ENCODE peak calls at places on chromosome 1, in five cellular contexts. I is WTC11, V is body of pancreas, A is neural crest cell, B is progenitor cell of endocrine pancreas. T is an unnamed sample.

GRCh38 chr1:218485241-218485928 is 140.2 kb downstream of the TGFB2 start:
- DNase-seq in I (no peak), B (no peak), V (no peak), A (no peak), T (no peak)

GRCh38 chr1:76568839-76569238 is 298.4 kb upstream of the ST6GALNAC5 start:
- DNase-seq in I (no peak), A (no peak), V (no peak), B (no peak), T (no peak)

GRCh38 chr1:234779160-234779538 is 169.2 kb upstream of the IRF2BP2 start:
- DNase-seq in B (no peak), I (no peak), V (no peak), A (no peak), T (no peak)

GRCh38 chr1:107195476-107195875 is 54.6 kb downstream of the NTNG1 start:
- DNase-seq in V (no peak), I (peak; percentile 25), A (no peak), B (no peak), T (no peak)

GRCh38 chr1:58162952-58163550 is 383.5 kb downstream of the OMA1 start:
- DNase-seq in A (peak; percentile 66), V (peak; percentile 59), I (peak; percentile 70), B (peak; percentile 37), T (no peak)

GRCh38 chr1:107153033-107153432 is 12.2 kb downstream of the NTNG1 start:
- DNase-seq in A (no peak), V (no peak), I (no peak), B (no peak), T (no peak)

GRCh38 chr1:115219937-115220336 is 118.1 kb downstream of the NGF start:
- DNase-seq in V (no peak), B (no peak), A (no peak), I (no peak), T (no peak)

GRCh38 chr1:36068866-36069265 is 15.0 kb upstream of the TEKT2 start:
- DNase-seq in I (no peak), A (no peak), V (no peak), B (no peak), T (no peak)

GRCh38 chr1:63920154-63921117 is 146.6 kb downstream of the ROR1 start:
- DNase-seq in B (no peak), A (no peak), I (no peak), V (no peak), T (no peak)

GRCh38 chr1:220908757-220909156 is 29.5 kb downstream of the HLX start:
- DNase-seq in B (no peak), A (no peak), V (peak; percentile 40), I (no peak), T (no peak)

GRCh38 chr1:109249654-109250401 is 489 bp downstream of the CELSR2 start:
- DNase-seq in B (no peak), I (no peak), V (no peak), A (no peak), T (no peak)

GRCh38 chr1:47997289-47998200 is at the start of gene TRABD2B:
- DNase-seq in B (peak; percentile 92), V (peak; percentile 80), I (peak; percentile 91), A (peak; percentile 88), T (peak; percentile 63)

GRCh38 chr1:21707086-21707840 is 38.1 kb upstream of the RAP1GAP start:
- DNase-seq in V (no peak), I (no peak), A (no peak), B (no peak), T (no peak)

GRCh38 chr1:55049271-55049913 is 10.0 kb downstream of the PCSK9 start:
- DNase-seq in I (no peak), A (no peak), B (no peak), V (no peak), T (no peak)

DNA sequence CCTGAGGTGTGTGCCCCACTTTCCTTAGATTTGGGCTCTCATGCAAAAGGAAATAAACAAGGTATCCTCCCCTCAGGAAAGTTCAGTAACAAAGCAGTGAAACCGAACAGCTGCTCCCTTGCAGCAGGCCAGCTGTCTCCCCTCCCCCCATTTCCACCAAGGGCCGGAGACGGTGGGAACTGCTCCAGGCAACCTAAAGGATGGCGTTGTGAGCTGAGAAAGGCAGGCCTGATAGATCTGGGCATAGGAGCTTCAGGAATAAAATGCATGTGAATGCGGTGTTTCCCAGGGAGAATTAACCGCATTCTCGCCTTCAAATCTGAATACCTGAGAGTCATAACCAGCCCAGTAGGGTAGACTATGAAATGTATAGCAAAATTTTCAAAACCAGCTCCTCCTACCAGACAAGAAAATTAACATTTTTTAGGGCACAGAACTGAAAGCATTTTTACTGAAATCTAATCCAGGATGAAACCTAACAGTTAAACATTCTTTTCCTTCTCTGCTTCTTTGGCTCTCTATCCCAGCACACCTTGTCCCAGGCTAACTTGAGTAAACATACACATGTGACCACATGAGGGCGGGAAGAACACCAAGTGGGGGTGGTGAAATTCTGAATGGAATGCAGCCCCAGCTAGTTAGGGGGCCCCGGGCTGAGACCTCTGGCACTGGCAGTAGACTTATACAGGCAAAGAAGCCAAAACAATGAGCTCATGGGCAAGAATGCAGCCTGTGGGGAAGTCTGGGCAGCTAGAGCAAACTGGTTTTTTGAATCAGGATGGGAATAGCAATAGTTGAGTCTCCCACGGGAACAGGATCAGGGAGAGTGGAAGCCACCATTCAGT is 11.5 kb downstream of the MCL1 start:
- DNase-seq in V (peak; percentile 94), A (peak; percentile 61), I (peak; percentile 91), B (peak; percentile 66), T (no peak)
- TF ChIP-seq CTCF in V (no peak), A (no peak), I (no peak), B (no peak), T (no peak)

GRCh38 chr1:170765712-170766330 is 101.9 kb downstream of the PRRX1 start:
- DNase-seq in B (no peak), V (no peak), A (no peak), I (no peak), T (no peak)
- TF ChIP-seq CTCF in B (peak; percentile 54), V (peak; percentile 36), A (peak; percentile 63), I (no peak), T (no peak)

GRCh38 chr1:166836733-166837132 is 2.5 kb upstream of the POGK start:
- DNase-seq in V (no peak), B (no peak), A (no peak), I (no peak), T (no peak)

GRCh38 chr1:166840309-166841302 is 1.3 kb downstream of the POGK start:
- DNase-seq in B (no peak), V (peak; percentile 37), I (no peak), A (no peak), T (no peak)

GRCh38 chr1:166843322-166843721 is 4.0 kb downstream of the POGK start:
- DNase-seq in A (no peak), V (no peak), B (no peak), I (no peak), T (no peak)

GRCh38 chr1:166838766-166839599 is at the start of gene POGK:
- DNase-seq in A (peak; percentile 78), I (peak; percentile 83), V (peak; percentile 91), B (peak; percentile 76), T (peak; percentile 73)

GRCh38 chr1:166839600-166840308 is 479 bp downstream of the POGK start:
- DNase-seq in B (peak; percentile 23), I (peak; percentile 65), A (peak; percentile 29), V (peak; percentile 51), T (peak; percentile 33)
- TF ChIP-seq CTCF in B (peak; percentile 42), I (no peak), A (peak; percentile 40), V (peak; percentile 21), T (no peak)

DNA sequence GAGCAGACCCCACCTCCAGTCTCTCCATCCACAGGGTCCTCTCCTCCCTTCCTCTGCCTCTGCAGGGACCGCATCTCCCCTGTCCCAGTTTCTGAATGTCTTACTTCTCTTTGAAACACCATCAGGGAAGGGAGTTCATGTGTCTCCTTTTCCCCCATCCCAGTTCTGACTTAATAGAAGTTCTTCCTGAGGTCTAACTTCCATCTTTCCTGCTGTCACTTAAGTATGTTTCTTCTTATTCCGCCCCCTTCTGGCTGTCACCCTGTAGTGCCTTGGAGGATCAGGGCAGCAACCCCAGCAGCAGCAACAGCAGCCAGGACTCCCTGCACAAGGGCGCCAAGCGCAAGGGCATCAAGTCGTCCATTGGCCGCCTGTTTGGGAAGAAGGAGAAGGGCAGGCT is 29.3 kb downstream of the MYOG start:
- DNase-seq in I (no peak), A (no peak), V (no peak), B (no peak), T (no peak)
- TF ChIP-seq CTCF in I (peak; percentile 36), A (no peak), V (no peak), B (no peak), T (no peak)

GRCh38 chr1:23563755-23564374 is 4.6 kb upstream of the ID3 start:
- DNase-seq in I (no peak), B (no peak), V (no peak), A (no peak), T (no peak)

GRCh38 chr1:23567629-23567995 is 8.3 kb upstream of the ID3 start:
- DNase-seq in A (no peak), V (no peak), B (no peak), I (no peak), T (no peak)

GRCh38 chr1:23567996-23568607 is 8.8 kb upstream of the ID3 start:
- DNase-seq in I (peak; percentile 58), V (no peak), A (peak; percentile 65), B (peak; percentile 73), T (no peak)

GRCh38 chr1:23568608-23569383 is 9.5 kb upstream of the ID3 start:
- DNase-seq in A (no peak), I (no peak), V (no peak), B (no peak), T (no peak)

GRCh38 chr1:23566304-23566703 is 7.0 kb upstream of the ID3 start:
- DNase-seq in I (peak; percentile 59), B (no peak), V (no peak), A (no peak), T (no peak)
- TF ChIP-seq CTCF in I (no peak), B (no peak), V (no peak), A (no peak), T (no peak)

GRCh38 chr1:15038232-15039016 is 115.1 kb upstream of the TMEM51 start:
- DNase-seq in A (no peak), I (peak; percentile 34), V (no peak), B (no peak), T (no peak)
- TF ChIP-seq CTCF in A (peak; percentile 56), I (peak; percentile 43), V (no peak), B (peak; percentile 51), T (no peak)

GRCh38 chr1:223551610-223552009 is 113.9 kb downstream of the CAPN8 start:
- DNase-seq in B (no peak), I (no peak), A (no peak), V (no peak), T (no peak)

GRCh38 chr1:223557125-223557465 is 108.4 kb downstream of the CAPN8 start:
- DNase-seq in I (no peak), B (no peak), A (no peak), V (no peak), T (no peak)

GRCh38 chr1:223553957-223554356 is 111.5 kb downstream of the CAPN8 start:
- DNase-seq in A (no peak), I (no peak), B (no peak), V (no peak), T (no peak)

GRCh38 chr1:223558512-223558911 is 107.0 kb downstream of the CAPN8 start:
- DNase-seq in I (no peak), A (no peak), V (no peak), B (no peak), T (no peak)

GRCh38 chr1:223556414-223557124 is 108.9 kb downstream of the CAPN8 start:
- DNase-seq in B (peak; percentile 55), A (peak; percentile 48), I (peak; percentile 86), V (peak; percentile 50), T (no peak)
- TF ChIP-seq CTCF in B (peak; percentile 73), A (peak; percentile 68), I (peak; percentile 77), V (peak; percentile 45), T (peak; percentile 9)

GRCh38 chr1:25018878-25019277 is 88.8 kb upstream of the RUNX3 start:
- DNase-seq in A (no peak), I (no peak), V (no peak), B (no peak), T (no peak)
- TF ChIP-seq CTCF in A (no peak), I (no peak), V (no peak), B (no peak), T (no peak)